ENCODE peak calls at places on chromosomes 16 and 17, in eight cellular contexts. One of them, this sample, is unnamed.

GRCh38 chr16:83942074-83942473 is 11.0 kb upstream of the OSGIN1 start:
- DNase-seq in EH: no peak
- DNase-seq in hepatic stellate cell: no peak
- DNase-seq in smooth muscle cell of the brain vasculature: no peak
- DNase-seq in heart right ventricle: no peak
- DNase-seq in AG09319: no peak
- DNase-seq in nephron progenitor cell: no peak
- DNase-seq in B cell: no peak
- DNase-seq in this sample: no peak

GRCh38 chr16:29820271-29820701 is at the start of gene MVP:
- DNase-seq in AG09319: no peak
- DNase-seq in nephron progenitor cell: peak
- DNase-seq in smooth muscle cell of the brain vasculature: no peak
- DNase-seq in B cell: peak
- DNase-seq in hepatic stellate cell: peak
- DNase-seq in heart right ventricle: peak
- DNase-seq in EH: peak
- DNase-seq in this sample: no peak

GRCh38 chr17:21295036-21295952 is 10.8 kb downstream of the MAP2K3 start:
- DNase-seq in heart right ventricle: peak
- DNase-seq in hepatic stellate cell: no peak
- DNase-seq in AG09319: no peak
- DNase-seq in smooth muscle cell of the brain vasculature: no peak
- DNase-seq in B cell: no peak
- DNase-seq in nephron progenitor cell: no peak
- DNase-seq in EH: no peak
- DNase-seq in this sample: no peak

GRCh38 chr17:17675925-17676534 is 5.2 kb upstream of the RAI1 start:
- DNase-seq in nephron progenitor cell: no peak
- DNase-seq in hepatic stellate cell: no peak
- DNase-seq in smooth muscle cell of the brain vasculature: no peak
- DNase-seq in B cell: no peak
- DNase-seq in EH: peak
- DNase-seq in heart right ventricle: no peak
- DNase-seq in AG09319: no peak
- DNase-seq in this sample: no peak

GRCh38 chr16:79814124-79814523 is 213.6 kb upstream of the MAF start:
- DNase-seq in hepatic stellate cell: no peak
- DNase-seq in nephron progenitor cell: no peak
- DNase-seq in B cell: no peak
- DNase-seq in smooth muscle cell of the brain vasculature: no peak
- DNase-seq in AG09319: no peak
- DNase-seq in EH: no peak
- DNase-seq in heart right ventricle: no peak
- DNase-seq in this sample: no peak

GRCh38 chr16:58264961-58265479 is 29.8 kb downstream of the PRSS54 start:
- DNase-seq in smooth muscle cell of the brain vasculature: no peak
- DNase-seq in B cell: no peak
- DNase-seq in AG09319: peak
- DNase-seq in nephron progenitor cell: no peak
- DNase-seq in heart right ventricle: no peak
- DNase-seq in EH: peak
- DNase-seq in hepatic stellate cell: peak
- DNase-seq in this sample: no peak

GRCh38 chr17:82705756-82706155 is 7.3 kb upstream of the RAB40B start:
- DNase-seq in EH: no peak
- DNase-seq in nephron progenitor cell: no peak
- DNase-seq in smooth muscle cell of the brain vasculature: no peak
- DNase-seq in AG09319: no peak
- DNase-seq in hepatic stellate cell: no peak
- DNase-seq in heart right ventricle: no peak
- DNase-seq in B cell: no peak
- DNase-seq in this sample: no peak

GRCh38 chr17:13490427-13490826 is 111.3 kb downstream of the HS3ST3A1 start:
- DNase-seq in EH: no peak
- DNase-seq in B cell: no peak
- DNase-seq in heart right ventricle: no peak
- DNase-seq in hepatic stellate cell: no peak
- DNase-seq in AG09319: no peak
- DNase-seq in smooth muscle cell of the brain vasculature: no peak
- DNase-seq in nephron progenitor cell: no peak
- DNase-seq in this sample: no peak

GRCh38 chr16:817001-817906 is 16.7 kb upstream of the GNG13 start:
- DNase-seq in B cell: no peak
- DNase-seq in smooth muscle cell of the brain vasculature: no peak
- DNase-seq in EH: no peak
- DNase-seq in hepatic stellate cell: no peak
- DNase-seq in heart right ventricle: no peak
- DNase-seq in nephron progenitor cell: no peak
- DNase-seq in AG09319: no peak
- DNase-seq in this sample: no peak

GRCh38 chr17:81277938-81278693 is 17.0 kb downstream of the SLC38A10 start:
- DNase-seq in hepatic stellate cell: no peak
- DNase-seq in smooth muscle cell of the brain vasculature: no peak
- DNase-seq in B cell: no peak
- DNase-seq in nephron progenitor cell: no peak
- DNase-seq in heart right ventricle: peak
- DNase-seq in EH: no peak
- DNase-seq in AG09319: no peak
- DNase-seq in this sample: no peak

GRCh38 chr17:77501101-77501566 is 360.4 kb downstream of the SEC14L1 start:
- DNase-seq in B cell: peak
- DNase-seq in heart right ventricle: no peak
- DNase-seq in hepatic stellate cell: no peak
- DNase-seq in smooth muscle cell of the brain vasculature: no peak
- DNase-seq in nephron progenitor cell: peak
- DNase-seq in AG09319: no peak
- DNase-seq in EH: peak
- DNase-seq in this sample: no peak

GRCh38 chr16:21260870-21261791 is 17.0 kb downstream of the CRYM start:
- DNase-seq in smooth muscle cell of the brain vasculature: no peak
- DNase-seq in EH: peak
- DNase-seq in AG09319: peak
- DNase-seq in nephron progenitor cell: no peak
- DNase-seq in heart right ventricle: no peak
- DNase-seq in B cell: no peak
- DNase-seq in hepatic stellate cell: peak
- DNase-seq in this sample: no peak

GRCh38 chr16:5982979-5983378 is 885.4 kb upstream of the EEF2KMT start:
- DNase-seq in hepatic stellate cell: no peak
- DNase-seq in B cell: no peak
- DNase-seq in nephron progenitor cell: no peak
- DNase-seq in EH: no peak
- DNase-seq in AG09319: no peak
- DNase-seq in smooth muscle cell of the brain vasculature: no peak
- DNase-seq in heart right ventricle: no peak
- DNase-seq in this sample: no peak

GRCh38 chr16:9536905-9537304 is 445.5 kb downstream of the HAPSTR1 start:
- DNase-seq in B cell: no peak
- DNase-seq in EH: no peak
- DNase-seq in smooth muscle cell of the brain vasculature: no peak
- DNase-seq in heart right ventricle: no peak
- DNase-seq in nephron progenitor cell: no peak
- DNase-seq in hepatic stellate cell: no peak
- DNase-seq in AG09319: no peak
- DNase-seq in this sample: no peak

GRCh38 chr16:69273009-69273408 is 38.1 kb upstream of the VPS4A start:
- DNase-seq in EH: peak
- DNase-seq in AG09319: no peak
- DNase-seq in hepatic stellate cell: peak
- DNase-seq in smooth muscle cell of the brain vasculature: peak
- DNase-seq in B cell: no peak
- DNase-seq in nephron progenitor cell: no peak
- DNase-seq in heart right ventricle: no peak
- DNase-seq in this sample: no peak

GRCh38 chr16:14409563-14409962 is 220.5 kb downstream of the PARN start:
- DNase-seq in AG09319: peak
- DNase-seq in hepatic stellate cell: peak
- DNase-seq in B cell: no peak
- DNase-seq in EH: peak
- DNase-seq in heart right ventricle: no peak
- DNase-seq in nephron progenitor cell: no peak
- DNase-seq in smooth muscle cell of the brain vasculature: peak
- DNase-seq in this sample: no peak

GRCh38 chr16:1539720-1540555 is 6.5 kb downstream of the TMEM204 start:
- DNase-seq in smooth muscle cell of the brain vasculature: no peak
- DNase-seq in nephron progenitor cell: no peak
- DNase-seq in EH: no peak
- DNase-seq in AG09319: no peak
- DNase-seq in heart right ventricle: no peak
- DNase-seq in B cell: no peak
- DNase-seq in hepatic stellate cell: no peak
- DNase-seq in this sample: no peak

GRCh38 chr16:2527071-2527783 is 4.0 kb downstream of the CEMP1 start:
- DNase-seq in AG09319: no peak
- DNase-seq in EH: no peak
- DNase-seq in hepatic stellate cell: no peak
- DNase-seq in heart right ventricle: no peak
- DNase-seq in B cell: peak
- DNase-seq in smooth muscle cell of the brain vasculature: no peak
- DNase-seq in nephron progenitor cell: no peak
- DNase-seq in this sample: no peak

GRCh38 chr16:1613240-1613639 is 1.1 kb downstream of the CRAMP1 start:
- DNase-seq in nephron progenitor cell: peak
- DNase-seq in hepatic stellate cell: peak
- DNase-seq in B cell: peak
- DNase-seq in heart right ventricle: no peak
- DNase-seq in EH: peak
- DNase-seq in AG09319: no peak
- DNase-seq in smooth muscle cell of the brain vasculature: no peak
- DNase-seq in this sample: no peak

GRCh38 chr16:2808181-2808580 is 8.9 kb upstream of the PRSS21 start:
- DNase-seq in AG09319: no peak
- DNase-seq in B cell: no peak
- DNase-seq in EH: no peak
- DNase-seq in nephron progenitor cell: no peak
- DNase-seq in heart right ventricle: no peak
- DNase-seq in hepatic stellate cell: no peak
- DNase-seq in smooth muscle cell of the brain vasculature: no peak
- DNase-seq in this sample: no peak

GRCh38 chr16:62253926-62254325 is 217.7 kb upstream of the CDH8 start:
- DNase-seq in heart right ventricle: no peak
- DNase-seq in nephron progenitor cell: no peak
- DNase-seq in B cell: no peak
- DNase-seq in hepatic stellate cell: no peak
- DNase-seq in EH: no peak
- DNase-seq in AG09319: no peak
- DNase-seq in smooth muscle cell of the brain vasculature: no peak
- DNase-seq in this sample: no peak

GRCh38 chr16:17606460-17606859 is 135.7 kb upstream of the XYLT1 start:
- DNase-seq in B cell: no peak
- DNase-seq in heart right ventricle: no peak
- DNase-seq in AG09319: no peak
- DNase-seq in smooth muscle cell of the brain vasculature: no peak
- DNase-seq in hepatic stellate cell: no peak
- DNase-seq in EH: peak
- DNase-seq in nephron progenitor cell: no peak
- DNase-seq in this sample: no peak

GRCh38 chr16:74226361-74226979 is 70.1 kb upstream of the PSMD7 start:
- DNase-seq in AG09319: no peak
- DNase-seq in EH: peak
- DNase-seq in smooth muscle cell of the brain vasculature: no peak
- DNase-seq in heart right ventricle: no peak
- DNase-seq in hepatic stellate cell: no peak
- DNase-seq in nephron progenitor cell: no peak
- DNase-seq in B cell: no peak
- DNase-seq in this sample: no peak

GRCh38 chr17:19718041-19718612 is 1.7 kb upstream of the SLC47A2 start:
- DNase-seq in nephron progenitor cell: no peak
- DNase-seq in heart right ventricle: no peak
- DNase-seq in EH: no peak
- DNase-seq in hepatic stellate cell: no peak
- DNase-seq in AG09319: no peak
- DNase-seq in B cell: peak
- DNase-seq in smooth muscle cell of the brain vasculature: no peak
- DNase-seq in this sample: peak

GRCh38 chr16:2952679-2953078 is 11.4 kb upstream of the KREMEN2 start:
- DNase-seq in nephron progenitor cell: no peak
- DNase-seq in heart right ventricle: no peak
- DNase-seq in AG09319: no peak
- DNase-seq in smooth muscle cell of the brain vasculature: no peak
- DNase-seq in B cell: no peak
- DNase-seq in EH: no peak
- DNase-seq in hepatic stellate cell: no peak
- DNase-seq in this sample: peak

GRCh38 chr17:59651346-59651745 is 31.7 kb downstream of the CLTC start:
- DNase-seq in heart right ventricle: no peak
- DNase-seq in hepatic stellate cell: no peak
- DNase-seq in nephron progenitor cell: no peak
- DNase-seq in AG09319: no peak
- DNase-seq in EH: peak
- DNase-seq in B cell: no peak
- DNase-seq in smooth muscle cell of the brain vasculature: no peak
- DNase-seq in this sample: no peak

This sample was measured in ecto neural progenitor cell.